ENCODE peak calls at places on chromosomes 5 and 9, in nine cellular contexts. S is stimulated activated naive CD8-positive, alpha-beta T cell treated with anti-CD3 and anti-CD28 coated beads, Interleukin-15, Interleukin-2, amounts not matched to agents 100 U/mL and 50 U/mL, for 24 hours; P is memory B cell; U is iPS-NIHi11; D is kidney; V is activated CD4-positive, alpha-beta T cell treated with anti-CD3 and anti-CD28 coated beads, Interleukin-2, amount 50 U/mL, for 1 hour; J is WERI-Rb-1; I is COR-L47; F is activated T-cell treated with anti-CD3 and anti-CD28 coated beads, Interleukin-2, amount 50 U/mL, for 4 hours. K is an unnamed sample.

GRCh38 chr5:122534829-122535228 is 222.8 kb downstream of the SNCAIP start:
- DNase-seq in F (no peak), I (no peak), V (no peak), D (no peak), J (no peak), P (no peak), S (no peak), U (no peak), K (no peak)

GRCh38 chr5:43244823-43245565 is 53.0 kb downstream of the NIM1K start:
- DNase-seq in P (no peak), U (no peak), J (no peak), D (no peak), I (no peak), S (no peak), F (no peak), V (no peak), K (no peak)

GRCh38 chr9:91421022-91421765 is 2.4 kb downstream of the NFIL3 start:
- DNase-seq in U (peak; percentile 62), I (no peak), D (peak; percentile 80), V (no peak), J (peak; percentile 76), F (no peak), S (peak; percentile 54), P (no peak), K (no peak)

GRCh38 chr9:83280790-83281189 is 217.8 kb upstream of the RASEF start:
- DNase-seq in P (no peak), D (no peak), I (no peak), U (no peak), V (no peak), S (no peak), F (no peak), J (no peak), K (no peak)

GRCh38 chr5:61280766-61281427 is 51.2 kb upstream of the ZSWIM6 start:
- DNase-seq in I (peak; percentile 69), P (no peak), D (no peak), J (no peak), F (no peak), S (no peak), U (no peak), V (no peak), K (no peak)

GRCh38 chr9:4905135-4905490 is 80.0 kb upstream of the JAK2 start:
- DNase-seq in D (no peak), P (no peak), J (no peak), S (no peak), V (no peak), F (no peak), U (no peak), I (no peak), K (no peak)

GRCh38 chr9:134378901-134379338 is 52.7 kb downstream of the RXRA start:
- DNase-seq in S (no peak), J (peak; percentile 72), I (peak; percentile 84), U (peak; percentile 80), P (no peak), D (no peak), F (no peak), V (no peak), K (no peak)

GRCh38 chr9:109098221-109098959 is 21.4 kb downstream of the TMEM245 start:
- DNase-seq in J (peak; percentile 32), P (no peak), I (peak; percentile 27), F (no peak), V (no peak), S (no peak), U (peak; percentile 24), D (no peak), K (no peak)

GRCh38 chr9:121819511-121820231 is 168.2 kb downstream of the DAB2IP start:
- DNase-seq in S (no peak), J (no peak), V (no peak), P (no peak), D (no peak), F (no peak), U (peak; percentile 90), I (no peak), K (no peak)

GRCh38 chr5:158056426-158056825 is 197.5 kb upstream of the CLINT1 start:
- DNase-seq in F (no peak), I (no peak), S (no peak), J (no peak), V (no peak), D (no peak), U (no peak), P (no peak), K (no peak)

GRCh38 chr5:14714706-14715105 is 50.2 kb downstream of the OTULIN start:
- DNase-seq in U (no peak), F (no peak), D (no peak), S (no peak), J (no peak), P (no peak), V (no peak), I (no peak), K (no peak)

GRCh38 chr5:126095001-126095400 is 328.2 kb upstream of the GRAMD2B start:
- DNase-seq in U (no peak), F (no peak), D (no peak), V (no peak), P (no peak), J (no peak), I (no peak), S (no peak), K (no peak)

GRCh38 chr5:73030995-73031394 is 75.2 kb downstream of the FCHO2 start:
- DNase-seq in D (no peak), S (no peak), P (no peak), J (no peak), F (no peak), I (no peak), U (peak; percentile 44), V (no peak), K (no peak)

GRCh38 chr5:30341492-30341891 is 852.0 kb upstream of the CDH6 start:
- DNase-seq in F (no peak), U (no peak), J (no peak), D (no peak), V (no peak), S (no peak), P (no peak), I (no peak), K (no peak)

GRCh38 chr5:21774281-21774680 is 1078.9 kb downstream of the CDH12 start:
- DNase-seq in P (no peak), F (no peak), V (no peak), S (no peak), I (no peak), U (no peak), D (no peak), J (no peak), K (no peak)

GRCh38 chr5:10704949-10705621 is 55.9 kb downstream of the DAP start:
- DNase-seq in U (no peak), D (no peak), S (peak; percentile 25), I (no peak), V (no peak), F (no peak), P (no peak), J (no peak), K (no peak)

GRCh38 chr9:114722363-114722695 is 40.3 kb upstream of the TEX48 start:
- DNase-seq in V (no peak), U (no peak), J (no peak), S (no peak), D (no peak), F (no peak), I (no peak), P (no peak), K (no peak)

GRCh38 chr9:120692901-120693573 is 21.2 kb downstream of the MEGF9 start:
- DNase-seq in P (no peak), D (no peak), F (no peak), U (no peak), V (no peak), S (no peak), J (no peak), I (no peak), K (no peak)

GRCh38 chr9:78210841-78211301 is 25.0 kb upstream of the CEP78 start:
- DNase-seq in I (no peak), U (no peak), V (no peak), S (no peak), F (no peak), D (no peak), P (no peak), J (no peak), K (no peak)

GRCh38 chr9:130741831-130742449 is 48.4 kb downstream of the EXOSC2 start:
- DNase-seq in D (no peak), U (no peak), S (peak; percentile 43), P (no peak), V (no peak), J (no peak), F (no peak), I (no peak), K (no peak)

K was measured in stimulated activated naive B cell treated with anti-CD40 and anti-IgM and Interleukin-4, amounts not matched to agents 10 μg/mL and 1 μg/mL and 100 μg/mL, for 72 hours.